ENCODE peak calls at places on chromosomes 11 and 22, in eight cellular contexts. F, Z, J, P, R, V, O and K are unnamed samples.

GRCh38 chr11:8086001-8086479 is 5.0 kb downstream of the TUB start:
- DNase-seq in F (no peak), R (no peak), O (no peak), V (no peak), Z (no peak), J (no peak), P (no peak), K (no peak)

GRCh38 chr11:79174045-79175008 is 266.5 kb downstream of the TENM4 start:
- DNase-seq in V (no peak), J (no peak), R (no peak), P (no peak), F (no peak), O (no peak), Z (no peak), K (no peak)

GRCh38 chr22:22165936-22166710 is 78.5 kb upstream of the VPREB1 start:
- DNase-seq in R (no peak), J (no peak), O (no peak), P (no peak), V (no peak), Z (no peak), F (no peak), K (no peak)

GRCh38 chr11:68979931-68980775 is 633 bp downstream of the MRGPRD start:
- DNase-seq in Z (no peak), R (no peak), O (no peak), F (no peak), P (no peak), V (no peak), J (peak; percentile 12), K (no peak)

GRCh38 chr11:15743244-15743629 is 613.1 kb downstream of the SOX6 start:
- DNase-seq in F (no peak), J (no peak), P (no peak), Z (no peak), V (no peak), R (no peak), O (no peak), K (no peak)

GRCh38 chr22:30210235-30210831 is 36.2 kb downstream of the LIF start:
- DNase-seq in R (peak; percentile 27), J (no peak), O (peak; percentile 41), V (peak; percentile 48), Z (peak; percentile 81), P (peak; percentile 76), F (peak; percentile 54), K (no peak)

GRCh38 chr22:20203142-20204099 is 52.6 kb upstream of the CCDC188 start:
- DNase-seq in F (no peak), P (peak; percentile 81), J (no peak), V (no peak), O (peak; percentile 69), Z (no peak), R (peak; percentile 12), K (no peak)

GRCh38 chr11:92225563-92226308 is 1.1 kb downstream of the FAT3 start:
- DNase-seq in P (peak; percentile 50), J (no peak), F (peak; percentile 65), Z (no peak), V (peak; percentile 40), O (no peak), R (peak; percentile 44), K (no peak)

GRCh38 chr11:75315439-75315805 is 36.0 kb downstream of the ARRB1 start:
- DNase-seq in Z (no peak), V (no peak), O (no peak), R (no peak), F (no peak), J (no peak), P (no peak), K (no peak)